ENCODE peak calls at places on chromosomes 13 and 19, in nine cellular contexts. One of them, this sample, is unnamed.
A peak's percentile ranks its signal among the peaks of the same experiment; 100 is the strongest.

GRCh38 chr13:99352351-99353271 is 45.4 kb upstream of the GPR183 start:
- DNase-seq in HEK293T: no peak
- DNase-seq in MV-4-11: no peak
- DNase-seq in GDM1: no peak
- DNase-seq in CD4-positive, alpha-beta T cell: peak; percentile 22
- DNase-seq in MG63: no peak
- DNase-seq in activated CD4-positive, alpha-beta T cell treated with anti-CD3 and anti-CD28 coated beads, Interleukin-2, amount 50 U/mL, for 1 hour: no peak
- DNase-seq in Right ventricle myocardium superior: no peak
- DNase-seq in CD8-positive, alpha-beta memory T cell: no peak
- DNase-seq in this sample: no peak

GRCh38 chr13:105971312-105971711 is 564.1 kb downstream of the EFNB2 start:
- DNase-seq in HEK293T: no peak
- DNase-seq in Right ventricle myocardium superior: no peak
- DNase-seq in CD8-positive, alpha-beta memory T cell: no peak
- DNase-seq in activated CD4-positive, alpha-beta T cell treated with anti-CD3 and anti-CD28 coated beads, Interleukin-2, amount 50 U/mL, for 1 hour: no peak
- DNase-seq in MG63: no peak
- DNase-seq in CD4-positive, alpha-beta T cell: no peak
- DNase-seq in GDM1: no peak
- DNase-seq in MV-4-11: no peak
- DNase-seq in this sample: no peak

GRCh38 chr13:19685445-19685844 is 52.0 kb downstream of the MPHOSPH8 start:
- DNase-seq in GDM1: no peak
- DNase-seq in HEK293T: no peak
- DNase-seq in Right ventricle myocardium superior: no peak
- DNase-seq in MG63: no peak
- DNase-seq in CD4-positive, alpha-beta T cell: no peak
- DNase-seq in CD8-positive, alpha-beta memory T cell: no peak
- DNase-seq in activated CD4-positive, alpha-beta T cell treated with anti-CD3 and anti-CD28 coated beads, Interleukin-2, amount 50 U/mL, for 1 hour: no peak
- DNase-seq in MV-4-11: no peak
- DNase-seq in this sample: no peak

GRCh38 chr13:109156181-109156935 is 526.9 kb downstream of the MYO16 start:
- DNase-seq in CD4-positive, alpha-beta T cell: no peak
- DNase-seq in GDM1: no peak
- DNase-seq in MV-4-11: no peak
- DNase-seq in Right ventricle myocardium superior: peak; percentile 59
- DNase-seq in HEK293T: no peak
- DNase-seq in MG63: peak; percentile 78
- DNase-seq in activated CD4-positive, alpha-beta T cell treated with anti-CD3 and anti-CD28 coated beads, Interleukin-2, amount 50 U/mL, for 1 hour: no peak
- DNase-seq in CD8-positive, alpha-beta memory T cell: no peak
- DNase-seq in this sample: no peak

GRCh38 chr13:111058796-111059506 is 56.2 kb upstream of the ARHGEF7 start:
- DNase-seq in MV-4-11: peak; percentile 38
- DNase-seq in CD8-positive, alpha-beta memory T cell: no peak
- DNase-seq in activated CD4-positive, alpha-beta T cell treated with anti-CD3 and anti-CD28 coated beads, Interleukin-2, amount 50 U/mL, for 1 hour: no peak
- DNase-seq in CD4-positive, alpha-beta T cell: no peak
- DNase-seq in Right ventricle myocardium superior: no peak
- DNase-seq in MG63: no peak
- DNase-seq in HEK293T: no peak
- DNase-seq in GDM1: no peak
- DNase-seq in this sample: no peak

GRCh38 chr19:6041991-6042421 is 64.1 kb upstream of the RANBP3 start:
- DNase-seq in CD4-positive, alpha-beta T cell: no peak
- DNase-seq in Right ventricle myocardium superior: no peak
- DNase-seq in GDM1: no peak
- DNase-seq in HEK293T: no peak
- DNase-seq in MV-4-11: no peak
- DNase-seq in activated CD4-positive, alpha-beta T cell treated with anti-CD3 and anti-CD28 coated beads, Interleukin-2, amount 50 U/mL, for 1 hour: no peak
- DNase-seq in CD8-positive, alpha-beta memory T cell: no peak
- DNase-seq in MG63: no peak
- DNase-seq in this sample: no peak

GRCh38 chr19:57559008-57559403 is 657 bp downstream of the ZNF550 start:
- DNase-seq in HEK293T: peak; percentile 17
- DNase-seq in Right ventricle myocardium superior: peak; percentile 46
- DNase-seq in CD4-positive, alpha-beta T cell: no peak
- DNase-seq in MG63: peak; percentile 43
- DNase-seq in MV-4-11: no peak
- DNase-seq in activated CD4-positive, alpha-beta T cell treated with anti-CD3 and anti-CD28 coated beads, Interleukin-2, amount 50 U/mL, for 1 hour: no peak
- DNase-seq in CD8-positive, alpha-beta memory T cell: peak; percentile 27
- DNase-seq in GDM1: no peak
- DNase-seq in this sample: no peak

GRCh38 chr13:67229438-67230242 is 496 bp downstream of the PCDH9 start:
- DNase-seq in Right ventricle myocardium superior: no peak
- DNase-seq in MV-4-11: no peak
- DNase-seq in CD4-positive, alpha-beta T cell: no peak
- DNase-seq in CD8-positive, alpha-beta memory T cell: no peak
- DNase-seq in activated CD4-positive, alpha-beta T cell treated with anti-CD3 and anti-CD28 coated beads, Interleukin-2, amount 50 U/mL, for 1 hour: no peak
- DNase-seq in MG63: no peak
- DNase-seq in GDM1: no peak
- DNase-seq in HEK293T: peak; percentile 55
- DNase-seq in this sample: no peak

GRCh38 chr13:42215578-42216421 is 56.2 kb upstream of the AKAP11 start:
- DNase-seq in Right ventricle myocardium superior: no peak
- DNase-seq in CD8-positive, alpha-beta memory T cell: no peak
- DNase-seq in MG63: peak; percentile 33
- DNase-seq in MV-4-11: peak; percentile 27
- DNase-seq in HEK293T: peak; percentile 40
- DNase-seq in activated CD4-positive, alpha-beta T cell treated with anti-CD3 and anti-CD28 coated beads, Interleukin-2, amount 50 U/mL, for 1 hour: peak; percentile 5
- DNase-seq in GDM1: peak; percentile 10
- DNase-seq in CD4-positive, alpha-beta T cell: no peak
- DNase-seq in this sample: no peak

This sample was measured in tibial nerve.